ENCODE peak calls at places on chromosome 20, in eight cellular contexts. Q, W, F, D, T, A, P and Z are unnamed samples.

GRCh38 chr20:64108731-64109389 is 1.5 kb upstream of the NPBWR2 start:
- DNase-seq in Q (no peak), W (no peak), F (peak; percentile 46), D (no peak), T (no peak), A (no peak), P (peak; percentile 4), Z (peak; percentile 23)

GRCh38 chr20:2261105-2261504 is 34.7 kb upstream of the TGM3 start:
- DNase-seq in Q (peak; percentile 73), W (no peak), F (no peak), D (no peak), T (no peak), A (no peak), P (peak; percentile 81), Z (no peak)

GRCh38 chr20:24700166-24700860 is 230.9 kb downstream of the SYNDIG1 start:
- DNase-seq in Q (no peak), W (no peak), F (peak; percentile 40), D (peak; percentile 28), T (no peak), A (no peak), P (no peak), Z (peak; percentile 4)

GRCh38 chr20:47262365-47263013 is 94.0 kb downstream of the ZMYND8 start:
- DNase-seq in Q (no peak), W (no peak), F (no peak), D (no peak), T (peak; percentile 84), A (peak; percentile 51), P (no peak), Z (no peak)

GRCh38 chr20:41392871-41393704 is 26.5 kb upstream of the EMILIN3 start:
- DNase-seq in Q (no peak), W (no peak), F (peak; percentile 88), D (no peak), T (no peak), A (peak; percentile 54), P (no peak), Z (peak; percentile 32)

GRCh38 chr20:41650221-41650948 is 32.2 kb upstream of the CHD6 start:
- DNase-seq in Q (no peak), W (no peak), F (no peak), D (no peak), T (no peak), A (no peak), P (peak; percentile 55), Z (peak; percentile 69)

GRCh38 chr20:25223765-25224720 is 23.8 kb upstream of the PYGB start:
- DNase-seq in Q (no peak), W (no peak), F (no peak), D (no peak), T (no peak), A (no peak), P (no peak), Z (peak; percentile 22)

GRCh38 chr20:63402178-63402859 is 41.2 kb upstream of the CHRNA4 start:
- DNase-seq in Q (no peak), W (no peak), F (no peak), D (no peak), T (no peak), A (no peak), P (no peak), Z (no peak)

GRCh38 chr20:19380211-19380610 is 167.8 kb downstream of the SLC24A3 start:
- DNase-seq in Q (no peak), W (no peak), F (no peak), D (no peak), T (no peak), A (no peak), P (no peak), Z (no peak)

GRCh38 chr20:61387204-61387958 is 135.3 kb downstream of the CDH4 start:
- DNase-seq in Q (no peak), W (no peak), F (no peak), D (peak; percentile 60), T (no peak), A (peak; percentile 87), P (no peak), Z (no peak)

GRCh38 chr20:19114410-19114809 is 98.0 kb upstream of the SLC24A3 start:
- DNase-seq in Q (no peak), W (no peak), F (no peak), D (no peak), T (peak; percentile 34), A (no peak), P (no peak), Z (no peak)

GRCh38 chr20:21396921-21397340 is 395 bp downstream of the NKX2-4 start:
- DNase-seq in Q (no peak), W (no peak), F (no peak), D (peak; percentile 70), T (no peak), A (peak; percentile 65), P (no peak), Z (no peak)

GRCh38 chr20:47318596-47319516 is 37.6 kb downstream of the ZMYND8 start:
- DNase-seq in Q (peak; percentile 62), W (no peak), F (peak; percentile 96), D (peak; percentile 77), T (no peak), A (peak; percentile 42), P (peak; percentile 78), Z (peak; percentile 85)

GRCh38 chr20:62711703-62712101 is 3.1 kb downstream of the NTSR1 start:
- DNase-seq in Q (no peak), W (no peak), F (peak; percentile 92), D (no peak), T (no peak), A (no peak), P (peak; percentile 34), Z (peak; percentile 43)

GRCh38 chr20:3670511-3670910 is 7.3 kb upstream of the GFRA4 start:
- DNase-seq in Q (no peak), W (no peak), F (no peak), D (no peak), T (no peak), A (peak; percentile 57), P (no peak), Z (no peak)

GRCh38 chr20:35773154-35773751 is 1.4 kb downstream of the PHF20 start:
- DNase-seq in Q (no peak), W (no peak), F (peak; percentile 66), D (no peak), T (peak; percentile 36), A (no peak), P (peak; percentile 55), Z (peak; percentile 54)

GRCh38 chr20:34037767-34038166 is 44.1 kb downstream of the RALY start:
- DNase-seq in Q (no peak), W (no peak), F (no peak), D (no peak), T (no peak), A (no peak), P (no peak), Z (no peak)

GRCh38 chr20:1897486-1897885 is 2.3 kb downstream of the SIRPA start:
- DNase-seq in Q (no peak), W (no peak), F (peak; percentile 72), D (no peak), T (no peak), A (no peak), P (no peak), Z (no peak)

DNA sequence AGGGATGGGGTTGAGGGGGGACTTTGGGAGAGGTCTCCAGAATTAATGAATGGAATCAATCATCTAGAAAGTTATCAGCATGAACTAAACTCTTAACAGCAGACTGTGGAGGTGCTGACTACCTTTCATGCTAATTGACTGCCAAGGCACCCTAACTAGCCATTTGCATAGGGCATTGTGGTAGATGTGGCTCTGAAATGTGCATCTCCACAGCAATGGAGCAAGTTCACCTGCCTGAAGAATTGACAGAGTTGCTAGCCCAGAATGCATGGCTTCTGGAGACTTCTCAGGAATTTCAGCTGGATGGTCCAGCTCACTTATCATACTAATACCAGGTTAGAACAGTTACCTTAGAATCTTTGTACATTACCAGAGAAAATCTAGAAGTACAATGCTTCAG is 745.6 kb downstream of the KIF16B start:
- DNase-seq in Q (no peak), W (no peak), F (no peak), D (no peak), T (no peak), A (no peak), P (no peak), Z (no peak)
- TF ChIP-seq CTCF in Q (no peak), W (no peak), F (no peak), D (no peak), T (no peak), A (no peak), P (no peak), Z (no peak)

GRCh38 chr20:44019638-44020335 is 105.1 kb downstream of the TOX2 start:
- DNase-seq in Q (no peak), W (no peak), F (no peak), D (no peak), T (no peak), A (no peak), P (no peak), Z (no peak)
- TF ChIP-seq POLR2AphosphoS5 in Q (no peak), W (no peak), F (no peak), D (no peak), T (no peak), A (no peak), P (no peak), Z (no peak)

DNA sequence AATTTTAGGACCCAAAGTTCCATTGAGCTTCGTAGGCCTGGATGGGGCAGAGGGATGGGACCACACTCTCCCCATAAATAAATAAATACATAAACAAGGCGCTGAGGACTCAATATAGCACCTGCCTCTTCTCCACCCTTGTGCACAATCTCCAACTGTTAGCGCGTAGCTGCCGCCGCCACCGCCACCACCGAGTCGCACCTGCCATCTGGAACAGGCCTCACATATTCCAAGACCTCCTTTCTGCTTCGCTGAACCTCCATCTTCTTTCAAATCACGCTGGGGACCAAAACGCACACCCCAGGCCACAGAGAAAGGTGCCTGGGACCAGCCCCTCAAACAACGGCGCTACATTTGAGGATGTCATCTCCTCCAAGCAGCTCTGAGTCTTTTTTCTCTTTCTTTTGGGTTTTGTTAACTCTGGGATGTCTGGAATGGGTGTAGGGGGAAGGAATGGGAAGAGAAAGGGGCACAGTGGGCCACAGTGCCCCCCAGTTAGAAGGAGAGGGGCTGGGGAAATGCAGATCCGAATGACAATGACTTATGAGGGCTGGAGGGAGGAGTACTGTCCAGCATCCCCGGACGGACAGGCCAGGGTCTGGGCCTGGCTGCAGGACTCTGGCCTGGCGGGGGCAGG is 49.7 kb downstream of the NOL4L start:
- DNase-seq in Q (no peak), W (no peak), F (no peak), D (no peak), T (no peak), A (no peak), P (no peak), Z (no peak)
- H3K27ac ChIP-seq in Q (no peak overlapping the region), W (no peak overlapping the region), F (peak overlapping the region; percentile 27), D (no peak overlapping the region), T (peak overlapping the region; percentile 64), A (no peak overlapping the region), P (peak overlapping the region; percentile 73), Z (peak overlapping the region; percentile 77)

GRCh38 chr20:58106143-58106750 is 122.2 kb downstream of the ANKRD60 start:
- DNase-seq in Q (no peak), W (no peak), F (no peak), D (no peak), T (no peak), A (no peak), P (no peak), Z (no peak)

GRCh38 chr20:58103517-58103904 is 124.9 kb downstream of the ANKRD60 start:
- DNase-seq in Q (no peak), W (no peak), F (no peak), D (no peak), T (no peak), A (no peak), P (no peak), Z (no peak)

GRCh38 chr20:58102252-58102651 is 126.2 kb downstream of the ANKRD60 start:
- DNase-seq in Q (no peak), W (no peak), F (no peak), D (no peak), T (no peak), A (peak; percentile 36), P (no peak), Z (no peak)

GRCh38 chr20:58102744-58103516 is 125.5 kb downstream of the ANKRD60 start:
- DNase-seq in Q (no peak), W (no peak), F (no peak), D (no peak), T (no peak), A (no peak), P (no peak), Z (no peak)

GRCh38 chr20:58103961-58104360 is 124.5 kb downstream of the ANKRD60 start:
- DNase-seq in Q (no peak), W (no peak), F (no peak), D (no peak), T (no peak), A (no peak), P (no peak), Z (no peak)
- TF ChIP-seq CTCF in Q (no peak), W (no peak), F (no peak), D (no peak), T (no peak), A (no peak), P (no peak), Z (no peak)